ENCODE peak calls at places on chromosomes 16 and 17, in nine cellular contexts. N is HEK293T, W is mesothelial cell of epicardium, R is ELR, T is mesenchymal stem cell, K is islet precursor cell, Z is LHCN-M2, E is GM03348, S is nephron progenitor cell. B is an unnamed sample.

GRCh38 chr17:32877164-32877764 is 340 bp upstream of the MYO1D start:
- DNase-seq in S (peak), W (peak), K (peak), T (peak), Z (peak), R (peak), E (peak), N (peak), B (peak)

GRCh38 chr16:69481901-69482341 is 57.5 kb downstream of the CYB5B start:
- DNase-seq in R (no peak), K (no peak), W (no peak), Z (no peak), E (peak), N (no peak), S (no peak), T (no peak), B (no peak)

GRCh38 chr16:57049678-57050077 is 42.7 kb upstream of the CPNE2 start:
- DNase-seq in E (no peak), K (no peak), R (no peak), T (no peak), Z (no peak), N (no peak), W (no peak), S (no peak), B (no peak)

GRCh38 chr17:61185385-61185784 is 214.3 kb upstream of the TBX2 start:
- DNase-seq in E (no peak), W (no peak), K (no peak), T (no peak), S (no peak), Z (no peak), R (no peak), N (no peak), B (no peak)

GRCh38 chr17:6853764-6854442 is 22.4 kb upstream of the TEKT1 start:
- DNase-seq in R (peak), N (no peak), K (peak), S (no peak), Z (no peak), E (no peak), W (no peak), T (no peak), B (no peak)

GRCh38 chr17:69331746-69332145 is 4.8 kb upstream of the ABCA5 start:
- DNase-seq in S (no peak), K (no peak), W (no peak), E (no peak), R (no peak), T (no peak), Z (no peak), N (no peak), B (no peak)

GRCh38 chr16:56771558-56772279 is 41.8 kb downstream of the NUP93 start:
- DNase-seq in N (no peak), S (no peak), Z (peak), R (no peak), W (no peak), E (peak), T (peak), K (no peak), B (no peak)

GRCh38 chr16:72198641-72199250 is 26.8 kb upstream of the PMFBP1 start:
- DNase-seq in E (no peak), T (no peak), R (no peak), Z (no peak), W (no peak), N (no peak), K (no peak), S (no peak), B (no peak)

GRCh38 chr16:70679653-70680494 is 6.0 kb downstream of the MTSS2 start:
- DNase-seq in R (no peak), K (no peak), T (no peak), E (peak), S (peak), Z (no peak), W (no peak), N (peak), B (no peak)

GRCh38 chr17:6786618-6787017 is 10.6 kb downstream of the FBXO39 start:
- DNase-seq in Z (peak), W (no peak), N (no peak), R (peak), S (no peak), T (no peak), E (peak), K (no peak), B (no peak)

GRCh38 chr17:77875881-77876509 is 82.5 kb upstream of the TNRC6C start:
- DNase-seq in N (no peak), S (no peak), K (no peak), R (peak), E (no peak), T (peak), W (no peak), Z (peak), B (no peak)

GRCh38 chr17:75272848-75273184 is 1.8 kb upstream of the MIF4GD start:
- DNase-seq in W (no peak), T (no peak), K (no peak), R (no peak), S (no peak), E (no peak), Z (no peak), N (no peak), B (no peak)

GRCh38 chr17:4537451-4538235 is 17.5 kb downstream of the MYBBP1A start:
- DNase-seq in S (no peak), W (no peak), T (no peak), K (no peak), R (no peak), Z (no peak), N (no peak), E (no peak), B (no peak)

GRCh38 chr17:37305406-37305905 is 70.3 kb upstream of the C17orf78 start:
- DNase-seq in S (no peak), T (no peak), K (no peak), N (no peak), W (no peak), E (no peak), Z (peak), R (no peak), B (no peak)

GRCh38 chr17:79325707-79326106 is 251.1 kb downstream of the ENGASE start:
- DNase-seq in Z (peak), S (peak), W (no peak), K (peak), R (peak), E (no peak), N (peak), T (no peak), B (no peak)

GRCh38 chr17:44556854-44557606 is at the start of gene FZD2:
- DNase-seq in T (peak), Z (peak), N (peak), K (peak), E (peak), S (peak), W (peak), R (peak), B (peak)

GRCh38 chr16:73732143-73732542 is 564.5 kb upstream of the PSMD7 start:
- DNase-seq in K (no peak), W (no peak), E (no peak), Z (no peak), R (no peak), N (no peak), S (no peak), T (no peak), B (no peak)

GRCh38 chr17:77474292-77474988 is 333.7 kb downstream of the SEC14L1 start:
- DNase-seq in T (no peak), N (no peak), S (no peak), R (no peak), Z (no peak), W (no peak), K (no peak), E (peak), B (no peak)

GRCh38 chr16:3454631-3455147 is 11.2 kb downstream of the NAA60 start:
- DNase-seq in N (no peak), K (no peak), R (no peak), T (no peak), Z (no peak), S (no peak), W (no peak), E (no peak), B (no peak)

GRCh38 chr17:66373944-66374817 is 71.8 kb downstream of the PRKCA start:
- DNase-seq in Z (no peak), S (peak), K (peak), R (no peak), W (no peak), E (no peak), T (peak), N (peak), B (no peak)

GRCh38 chr16:85459529-85460251 is 153.4 kb upstream of the GSE1 start:
- DNase-seq in N (no peak), T (peak), K (no peak), Z (no peak), W (no peak), E (no peak), R (no peak), S (no peak), B (no peak)

B was measured in activated B cell treated with CpG ODN at 0.5 μM for 24 hours.